ENCODE peak calls at places on chromosome 17, in four cellular contexts. H is A549; Y is left ventricle myocardium inferior; Z is CD4-positive, CD25-positive, alpha-beta regulatory T cell. A is an unnamed sample.

GRCh38 chr17:48294989-48295892 is 134.8 kb downstream of the SKAP1 start:
- DNase-seq in H (no peak), Y (no peak), Z (peak; percentile 55), A (no peak)

GRCh38 chr17:61251939-61252865 is 147.4 kb upstream of the TBX2 start:
- DNase-seq in H (no peak), Y (peak; percentile 91), Z (no peak), A (peak; percentile 88)

GRCh38 chr17:67569873-67570272 is 147.9 kb upstream of the NOL11 start:
- DNase-seq in H (no peak), Y (no peak), Z (no peak), A (no peak)

GRCh38 chr17:2395258-2396170 is 5.3 kb downstream of the MNT start:
- DNase-seq in H (peak; percentile 51), Y (no peak), Z (no peak), A (no peak)

GRCh38 chr17:19727466-19728113 is 11.2 kb upstream of the SLC47A2 start:
- DNase-seq in H (no peak), Y (peak; percentile 60), Z (no peak), A (peak; percentile 68)

GRCh38 chr17:32515677-32516383 is 29.0 kb downstream of the CDK5R1 start:
- DNase-seq in H (no peak), Y (no peak), Z (no peak), A (no peak)

GRCh38 chr17:79777166-79777843 is 643 bp upstream of the CBX2 start:
- DNase-seq in H (peak; percentile 87), Y (peak; percentile 68), Z (peak; percentile 53), A (peak; percentile 58)

GRCh38 chr17:19672009-19672837 is 23.7 kb downstream of the ALDH3A2 start:
- DNase-seq in H (no peak), Y (peak; percentile 48), Z (no peak), A (peak; percentile 55)

GRCh38 chr17:16934836-16935235 is 37.1 kb downstream of the TNFRSF13B start:
- DNase-seq in H (no peak), Y (peak; percentile 3), Z (no peak), A (no peak)

GRCh38 chr17:7114875-7115614 is 423 bp upstream of the ASGR2 start:
- DNase-seq in H (no peak), Y (no peak), Z (no peak), A (no peak)

GRCh38 chr17:59328534-59329095 is 2.8 kb upstream of the YPEL2 start:
- DNase-seq in H (no peak), Y (no peak), Z (peak; percentile 20), A (no peak)

GRCh38 chr17:17375826-17376225 is 72.7 kb downstream of the NT5M start:
- DNase-seq in H (no peak), Y (no peak), Z (no peak), A (no peak)

GRCh38 chr17:67481808-67482207 is 104.7 kb downstream of the PITPNC1 start:
- DNase-seq in H (no peak), Y (no peak), Z (no peak), A (no peak)

GRCh38 chr17:75514299-75515228 is 773 bp downstream of the CASKIN2 start:
- DNase-seq in H (no peak), Y (no peak), Z (no peak), A (no peak)

GRCh38 chr17:4771519-4772234 is at the start of gene TM4SF5:
- DNase-seq in H (no peak), Y (no peak), Z (peak; percentile 76), A (no peak)

GRCh38 chr17:43217614-43218087 is 6.0 kb downstream of the TMEM106A start:
- DNase-seq in H (no peak), Y (no peak), Z (peak; percentile 17), A (no peak)

GRCh38 chr17:9875441-9875840 is 29.6 kb downstream of the RCVRN start:
- DNase-seq in H (no peak), Y (no peak), Z (no peak), A (no peak)

GRCh38 chr17:32298298-32298697 is 32.7 kb downstream of the RHBDL3 start:
- DNase-seq in H (no peak), Y (no peak), Z (no peak), A (no peak)

GRCh38 chr17:78934681-78935418 is 9.7 kb upstream of the TIMP2 start:
- DNase-seq in H (no peak), Y (no peak), Z (no peak), A (no peak)

GRCh38 chr17:7405413-7405881 is 1.6 kb upstream of the TMEM256 start:
- DNase-seq in H (no peak), Y (no peak), Z (no peak), A (no peak)

GRCh38 chr17:71208111-71208704 is 912.6 kb upstream of the SOX9 start:
- DNase-seq in H (no peak), Y (no peak), Z (no peak), A (no peak)

GRCh38 chr17:2239882-2240430 is 63.6 kb downstream of the SMG6 start:
- DNase-seq in H (peak; percentile 50), Y (peak; percentile 63), Z (peak; percentile 64), A (peak; percentile 72)

GRCh38 chr17:46876353-46876887 is 25.0 kb downstream of the WNT9B start:
- DNase-seq in H (no peak), Y (no peak), Z (peak; percentile 8), A (no peak)

GRCh38 chr17:3557768-3558583 is at the start of gene TRPV3:
- DNase-seq in H (no peak), Y (no peak), Z (peak; percentile 64), A (peak; percentile 36)

DNA sequence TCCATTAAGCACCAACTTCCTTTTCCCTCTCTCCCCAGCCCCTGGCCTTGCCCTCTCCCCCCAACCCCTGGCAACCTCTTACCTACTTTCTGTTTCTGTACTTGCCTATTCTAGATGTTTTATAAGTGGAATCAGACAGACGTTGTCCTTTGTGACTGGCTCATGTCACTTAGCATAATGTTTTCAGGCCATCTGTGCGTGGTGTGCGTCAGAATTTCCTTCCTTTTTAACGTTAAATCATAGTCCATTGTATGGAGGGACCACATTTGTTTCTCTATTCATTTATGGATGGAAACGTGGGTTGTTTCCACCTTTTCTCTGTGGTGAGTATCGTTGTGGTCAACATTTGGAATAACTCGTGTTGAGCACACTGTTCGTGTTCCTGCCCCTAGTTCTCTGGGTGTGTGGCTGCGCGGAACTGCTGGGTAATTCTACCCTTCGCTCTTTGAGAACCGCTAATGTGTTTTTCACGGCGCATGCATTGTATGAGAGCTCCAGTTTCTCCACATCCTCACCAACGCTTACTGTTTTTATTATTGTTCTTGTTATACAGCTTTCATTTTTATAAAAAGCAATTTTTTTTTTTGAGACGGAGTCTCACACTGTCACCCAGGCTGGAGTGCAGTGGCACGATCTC is 26.3 kb downstream of the ACTG1 start:
- DNase-seq in H (no peak), Y (no peak), Z (no peak), A (no peak)
- H3K4me1 ChIP-seq in H (peaks cover 43% of the 10 kb centered on the region), Y (peaks cover 62% of the 10 kb centered on the region), Z (peaks cover 33% of the 10 kb centered on the region), A (peaks cover 23% of the 10 kb centered on the region)

GRCh38 chr17:82035956-82036633 is 1.4 kb downstream of the DCXR start:
- DNase-seq in H (no peak), Y (no peak), Z (no peak), A (peak; percentile 79)
- H3K27ac ChIP-seq in H (peak overlapping the region; percentile 89), Y (peak overlapping the region; percentile 96), Z (peak overlapping the region; percentile 86), A (peak overlapping the region; percentile 93)

GRCh38 chr17:50051082-50051576 is 4.8 kb upstream of the ITGA3 start:
- DNase-seq in H (peak; percentile 96), Y (no peak), Z (peak; percentile 43), A (peak; percentile 49)
- H3K4me1 ChIP-seq in H (peaks cover 85% of the 10 kb centered on the region), Y (peaks cover 44% of the 10 kb centered on the region), Z (peaks cover 8% of the 10 kb centered on the region), A (peaks cover 4% of the 10 kb centered on the region)

GRCh38 chr17:33564146-33564545 is 271.1 kb upstream of the ASIC2 start:
- DNase-seq in H (no peak), Y (no peak), Z (no peak), A (no peak)

GRCh38 chr17:33561935-33562334 is 268.8 kb upstream of the ASIC2 start:
- DNase-seq in H (no peak), Y (no peak), Z (no peak), A (no peak)

GRCh38 chr17:33562792-33563191 is 269.7 kb upstream of the ASIC2 start:
- DNase-seq in H (no peak), Y (no peak), Z (no peak), A (no peak)

GRCh38 chr17:33560165-33560564 is 267.1 kb upstream of the ASIC2 start:
- DNase-seq in H (no peak), Y (no peak), Z (no peak), A (no peak)

GRCh38 chr17:33560871-33561270 is 267.8 kb upstream of the ASIC2 start:
- DNase-seq in H (no peak), Y (no peak), Z (no peak), A (no peak)
- H3K27ac ChIP-seq in H (no peak overlapping the region), Y (no peak overlapping the region), Z (no peak overlapping the region), A (no peak overlapping the region)

DNA sequence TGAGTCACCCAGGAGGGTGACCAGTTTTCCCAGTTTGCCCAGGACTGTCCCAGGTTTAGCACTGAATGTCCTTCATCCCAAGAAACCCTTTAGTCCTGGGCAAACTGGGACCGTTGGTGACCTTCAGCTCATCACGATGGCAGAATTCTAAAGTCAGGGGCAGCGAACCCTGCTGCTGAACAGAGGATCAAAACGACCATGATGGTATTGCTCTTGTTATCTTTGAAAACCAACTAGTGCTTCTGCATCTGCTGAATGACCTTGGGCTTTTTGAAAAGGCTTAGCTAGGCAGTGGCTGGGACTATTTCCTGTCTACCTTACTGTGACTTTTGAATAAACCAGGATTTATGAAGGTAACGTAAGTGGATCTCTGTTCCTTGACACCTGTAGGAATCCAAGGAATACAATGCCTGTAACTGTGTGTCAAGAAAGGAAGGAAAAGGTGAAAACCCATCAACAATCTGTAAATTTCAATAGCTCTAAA is 281.9 kb downstream of the SOX9 start:
- DNase-seq in H (no peak), Y (no peak), Z (no peak), A (no peak)
- H3K4me1 ChIP-seq in H (peaks cover 76% of the 10 kb centered on the region), Y (peaks cover 8% of the 10 kb centered on the region), Z (no peaks in the 10 kb centered on the region), A (no peaks in the 10 kb centered on the region)

GRCh38 chr17:29162909-29163341 is 17.3 kb downstream of the MYO18A start:
- DNase-seq in H (no peak), Y (no peak), Z (no peak), A (no peak)
- H3K27ac ChIP-seq in H (peak overlapping the region; percentile 19), Y (no peak overlapping the region), Z (no peak overlapping the region), A (no peak overlapping the region)

A was measured in psoas muscle.